ENCODE peak calls at places on chromosomes 11 and 22, in four cellular contexts. K is CD4-positive, alpha-beta memory T cell; Y is PC-3; X is GM23248. A is an unnamed sample.
A peak's percentile ranks its signal among the peaks of the same experiment; 100 is the strongest.

GRCh38 chr11:62383822-62384221 is 35.0 kb upstream of the SCGB1A1 start:
- DNase-seq in K (no peak), Y (no peak), X (peak; percentile 32), A (no peak)

GRCh38 chr11:27161071-27161470 is 120.5 kb downstream of the BBOX1 start:
- DNase-seq in K (no peak), Y (peak; percentile 6), X (peak; percentile 14), A (no peak)

GRCh38 chr11:105838668-105839403 is 183.2 kb downstream of the MSANTD4 start:
- DNase-seq in K (no peak), Y (peak; percentile 84), X (peak; percentile 19), A (no peak)

GRCh38 chr11:35006389-35007128 is 90.1 kb downstream of the PDHX start:
- DNase-seq in K (peak; percentile 48), Y (no peak), X (no peak), A (no peak)

GRCh38 chr11:2927851-2928604 is 1.2 kb downstream of the PHLDA2 start:
- DNase-seq in K (no peak), Y (peak; percentile 41), X (peak; percentile 78), A (no peak)

GRCh38 chr11:116535120-116535519 is 237.7 kb downstream of the BUD13 start:
- DNase-seq in K (no peak), Y (no peak), X (no peak), A (no peak)

GRCh38 chr11:20110908-20111669 is 49.2 kb downstream of the DBX1 start:
- DNase-seq in K (no peak), Y (peak; percentile 90), X (peak; percentile 71), A (peak; percentile 62)

GRCh38 chr11:119912214-119912613 is 183.2 kb upstream of the NECTIN1 start:
- DNase-seq in K (no peak), Y (no peak), X (no peak), A (no peak)

GRCh38 chr11:1202154-1202775 is 20.6 kb upstream of the MUC5B start:
- DNase-seq in K (no peak), Y (no peak), X (peak; percentile 45), A (peak; percentile 29)

GRCh38 chr11:82775736-82776346 is 42.2 kb upstream of the FAM181B start:
- DNase-seq in K (no peak), Y (peak; percentile 89), X (peak; percentile 62), A (peak; percentile 74)

GRCh38 chr11:1854949-1855885 is 2.3 kb downstream of the LSP1 start:
- DNase-seq in K (no peak), Y (no peak), X (no peak), A (no peak)

GRCh38 chr11:128235446-128235845 is 351.9 kb downstream of the ETS1 start:
- DNase-seq in K (no peak), Y (peak; percentile 9), X (no peak), A (peak; percentile 9)

GRCh38 chr11:1227551-1228182 is 4.8 kb downstream of the MUC5B start:
- DNase-seq in K (peak; percentile 25), Y (no peak), X (no peak), A (no peak)

GRCh38 chr11:16956538-16957153 is 57.6 kb downstream of the PLEKHA7 start:
- DNase-seq in K (no peak), Y (peak; percentile 79), X (no peak), A (no peak)

GRCh38 chr22:38958359-38958943 is 1.0 kb downstream of the APOBEC3A start:
- DNase-seq in K (no peak), Y (no peak), X (no peak), A (no peak)

GRCh38 chr11:21561589-21561988 is 631.3 kb upstream of the ANO5 start:
- DNase-seq in K (no peak), Y (no peak), X (no peak), A (no peak)

GRCh38 chr22:39343259-39344045 is 6.3 kb upstream of the SYNGR1 start:
- DNase-seq in K (peak; percentile 56), Y (peak; percentile 62), X (peak; percentile 77), A (peak; percentile 39)

GRCh38 chr11:8719260-8720190 is 36.9 kb downstream of the RPL27A start:
- DNase-seq in K (no peak), Y (peak; percentile 96), X (peak; percentile 95), A (peak; percentile 68)

GRCh38 chr11:57459112-57460016 is 964 bp upstream of the RTN4RL2 start:
- DNase-seq in K (no peak), Y (peak; percentile 36), X (peak; percentile 61), A (no peak)

GRCh38 chr11:61037694-61038093 is 64.6 kb upstream of the CD5 start:
- DNase-seq in K (no peak), Y (peak; percentile 50), X (no peak), A (no peak)

GRCh38 chr11:93952082-93952780 is 68.9 kb upstream of the HEPHL1 start:
- DNase-seq in K (no peak), Y (no peak), X (no peak), A (no peak)

GRCh38 chr11:34749666-34750659 is 129.1 kb downstream of the EHF start:
- DNase-seq in K (no peak), Y (peak; percentile 91), X (peak; percentile 72), A (no peak)

GRCh38 chr22:29032584-29032983 is 29.0 kb downstream of the C22orf31 start:
- DNase-seq in K (no peak), Y (peak; percentile 28), X (peak; percentile 22), A (no peak)

GRCh38 chr22:36811094-36811797 is 5.6 kb downstream of the PVALB start:
- DNase-seq in K (no peak), Y (no peak), X (no peak), A (no peak)

GRCh38 chr22:37904572-37905533 is 1.2 kb upstream of the MICALL1 start:
- DNase-seq in K (no peak), Y (peak; percentile 89), X (peak; percentile 99), A (peak; percentile 90)

GRCh38 chr11:2724653-2725366 is 25.0 kb upstream of the KCNQ1OT1 start:
- DNase-seq in K (no peak), Y (no peak), X (peak; percentile 27), A (no peak)

GRCh38 chr11:20029193-20029592 is 131.1 kb downstream of the DBX1 start:
- DNase-seq in K (no peak), Y (no peak), X (no peak), A (peak; percentile 56)

GRCh38 chr11:35111171-35112055 is 27.6 kb upstream of the CD44 start:
- DNase-seq in K (peak; percentile 40), Y (peak; percentile 88), X (peak; percentile 91), A (peak; percentile 63)

GRCh38 chr11:43756575-43756974 is 76.0 kb downstream of the HSD17B12 start:
- DNase-seq in K (no peak), Y (peak; percentile 43), X (peak; percentile 30), A (no peak)

GRCh38 chr11:45079075-45079444 is 67.4 kb upstream of the PRDM11 start:
- DNase-seq in K (no peak), Y (no peak), X (no peak), A (no peak)

GRCh38 chr11:116595305-116595880 is 177.4 kb downstream of the BUD13 start:
- DNase-seq in K (no peak), Y (no peak), X (no peak), A (no peak)

GRCh38 chr22:24156915-24157782 is 24.1 kb upstream of the SUSD2 start:
- DNase-seq in K (peak; percentile 94), Y (peak; percentile 74), X (peak; percentile 91), A (peak; percentile 83)

GRCh38 chr11:112588252-112588668 is 327.6 kb upstream of the PLET1 start:
- DNase-seq in K (no peak), Y (peak; percentile 90), X (peak; percentile 89), A (peak; percentile 92)

GRCh38 chr11:118010738-118011461 is 24.7 kb downstream of the IL10RA start:
- DNase-seq in K (no peak), Y (no peak), X (no peak), A (no peak)

GRCh38 chr22:35397095-35397904 is 2.6 kb upstream of the MCM5 start:
- DNase-seq in K (no peak), Y (no peak), X (peak; percentile 26), A (peak; percentile 52)

GRCh38 chr11:114135737-114136151 is 76.2 kb downstream of the ZBTB16 start:
- DNase-seq in K (no peak), Y (no peak), X (peak; percentile 74), A (no peak)

GRCh38 chr22:28883657-28883916 is 215 bp downstream of the ZNRF3 start:
- DNase-seq in K (no peak), Y (no peak), X (no peak), A (no peak)

GRCh38 chr11:131468565-131468964 is 98.2 kb downstream of the NTM start:
- DNase-seq in K (no peak), Y (no peak), X (peak; percentile 27), A (no peak)

GRCh38 chr11:73029408-73029807 is 112.7 kb downstream of the FCHSD2 start:
- DNase-seq in K (no peak), Y (no peak), X (no peak), A (peak; percentile 26)

DNA sequence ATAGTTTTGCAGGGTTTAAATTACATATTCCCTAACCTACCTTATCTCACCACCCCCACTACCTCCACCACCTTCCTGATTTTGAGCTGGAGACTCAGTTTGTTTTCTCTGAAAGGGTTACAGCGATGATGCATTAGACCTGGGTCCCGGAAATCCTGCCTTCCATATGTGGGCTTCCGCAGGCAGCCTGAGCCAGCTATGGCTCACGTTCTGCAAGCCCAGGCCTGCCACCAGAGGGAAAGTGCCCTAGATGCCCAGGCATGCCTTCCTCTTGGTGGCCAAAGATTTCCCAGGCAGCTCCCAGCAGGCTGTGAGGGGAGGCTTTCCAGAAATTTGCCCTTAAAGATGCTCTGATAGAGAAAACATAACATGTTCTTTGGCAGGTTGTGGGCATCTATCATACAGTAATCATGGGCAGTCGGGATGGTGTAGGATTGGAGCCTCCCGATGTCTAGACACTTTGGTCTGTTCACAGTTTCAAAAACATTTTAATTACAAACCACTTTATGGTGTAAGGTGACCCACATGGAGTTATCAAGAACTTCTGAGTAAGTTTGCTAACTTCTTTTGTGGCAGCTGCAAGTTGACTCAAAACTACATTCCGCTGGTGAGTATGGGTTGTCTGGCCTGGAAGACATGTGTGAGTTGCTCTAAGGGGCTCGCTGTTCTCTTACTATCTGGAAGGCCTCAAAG is 79.3 kb downstream of the MICAL2 start:
- DNase-seq in K (peak; percentile 73), Y (no peak), X (no peak), A (peak; percentile 34)
- H3K4me1 ChIP-seq in K (peaks cover 40% of the 10 kb centered on the region), Y (peaks cover 2% of the 10 kb centered on the region), X (peaks cover 5% of the 10 kb centered on the region), A (peaks cover 42% of the 10 kb centered on the region)

DNA sequence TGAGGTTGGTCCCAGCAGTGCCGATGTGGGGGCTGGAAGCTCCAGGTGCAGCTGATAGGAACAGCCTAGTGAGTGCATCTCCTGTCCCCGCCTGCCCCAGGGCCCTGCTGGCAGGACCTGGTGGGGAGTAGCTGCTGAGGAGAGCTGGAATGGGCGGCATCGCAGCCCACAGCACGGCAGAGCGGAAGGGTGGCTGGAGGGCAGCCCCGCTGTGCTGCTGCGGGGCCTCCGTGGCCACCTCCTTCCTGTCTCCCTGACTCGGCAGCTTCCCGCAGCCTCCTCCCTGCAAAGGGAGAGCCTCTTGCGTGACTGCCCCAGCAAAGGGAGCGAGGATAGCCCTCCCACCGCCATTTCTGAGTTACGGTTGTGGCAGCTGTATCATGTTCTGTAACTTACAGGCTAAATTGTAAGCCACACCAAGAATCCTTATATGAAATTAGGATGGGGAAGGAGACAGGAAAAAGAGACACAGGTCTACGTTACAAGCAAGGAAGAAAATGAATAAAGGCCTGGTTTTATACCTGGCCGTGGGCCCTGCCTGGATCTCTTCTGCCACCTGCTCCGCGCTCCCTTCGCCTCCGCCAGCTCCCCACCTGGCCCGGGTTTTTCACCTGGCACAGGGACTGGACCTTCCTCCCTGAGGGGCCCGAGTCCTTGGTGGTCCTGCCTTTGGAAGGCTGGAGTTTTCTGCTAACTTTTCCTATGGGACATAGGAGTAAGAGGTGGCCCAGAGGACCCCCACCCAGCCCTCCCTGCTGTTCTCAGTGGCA is 10.0 kb downstream of the TPCN2 start:
- DNase-seq in K (no peak), Y (no peak), X (no peak), A (no peak)
- H3K4me1 ChIP-seq in K (no peaks in the 10 kb centered on the region), Y (no peaks in the 10 kb centered on the region), X (no peaks in the 10 kb centered on the region), A (no peaks in the 10 kb centered on the region)

GRCh38 chr11:126839496-126839895 is 161.1 kb downstream of the KIRREL3 start:
- DNase-seq in K (no peak), Y (no peak), X (no peak), A (no peak)
- H3K4me1 ChIP-seq in K (no peaks in the 10 kb centered on the region), Y (no peaks in the 10 kb centered on the region), X (peaks cover 40% of the 10 kb centered on the region), A (no peaks in the 10 kb centered on the region)

GRCh38 chr11:111373590-111373989 is 5.5 kb downstream of the POU2AF1 start:
- DNase-seq in K (no peak), Y (no peak), X (no peak), A (no peak)
- H3K4me1 ChIP-seq in K (peaks cover 11% of the 10 kb centered on the region), Y (no peaks in the 10 kb centered on the region), X (peaks cover 5% of the 10 kb centered on the region), A (no peaks in the 10 kb centered on the region)

A was measured in SJCRH30.